ENCODE peak calls at places on chromosomes 2 and 18, in seven cellular contexts. U is adrenal gland, M is A549, L is breast epithelium, G is uterus, B is ovary, K is upper lobe of left lung. E is an unnamed sample.

GRCh38 chr2:10332402-10333246 is 29.9 kb downstream of the HPCAL1 start:
- DNase-seq in U (no peak), K (no peak), G (no peak), M (no peak), L (no peak), B (no peak), E (no peak)

GRCh38 chr2:120315367-120316033 is 30.4 kb upstream of the INHBB start:
- DNase-seq in K (no peak), M (no peak), G (no peak), U (no peak), L (no peak), B (no peak), E (no peak)

GRCh38 chr18:34709104-34709503 is 994 bp upstream of the DTNA start:
- DNase-seq in L (no peak), B (peak), U (peak), M (peak), K (no peak), G (peak), E (no peak)

GRCh38 chr2:237885931-237886701 is 26.7 kb downstream of the RAMP1 start:
- DNase-seq in L (no peak), G (peak), B (peak), U (peak), K (peak), M (no peak), E (no peak)

GRCh38 chr2:47899915-47900314 is 6.4 kb downstream of the FBXO11 start:
- DNase-seq in K (no peak), U (no peak), B (no peak), G (no peak), L (no peak), M (no peak), E (no peak)

GRCh38 chr2:55158111-55158814 is 73.8 kb downstream of the CLHC1 start:
- DNase-seq in M (no peak), L (no peak), U (no peak), K (no peak), G (no peak), B (no peak), E (no peak)

GRCh38 chr2:121346407-121346806 is 61.4 kb upstream of the TFCP2L1 start:
- DNase-seq in K (no peak), L (no peak), U (no peak), G (no peak), B (no peak), M (no peak), E (no peak)

GRCh38 chr2:241871538-241872312 is 2.2 kb downstream of the RTP5 start:
- DNase-seq in B (no peak), U (no peak), K (peak), M (no peak), L (no peak), G (no peak), E (no peak)

GRCh38 chr2:99450199-99450598 is 39.6 kb downstream of the REV1 start:
- DNase-seq in G (no peak), U (no peak), B (no peak), L (no peak), K (no peak), M (no peak), E (no peak)

GRCh38 chr2:122031544-122032263 is 276.3 kb downstream of the TSN start:
- DNase-seq in L (no peak), K (no peak), U (peak), G (no peak), M (no peak), B (no peak), E (no peak)

GRCh38 chr18:59909289-59910036 is 9.7 kb downstream of the PMAIP1 start:
- DNase-seq in K (no peak), M (no peak), U (no peak), L (no peak), B (no peak), G (no peak), E (no peak)

GRCh38 chr18:9520666-9521065 is 45.4 kb downstream of the RALBP1 start:
- DNase-seq in L (no peak), M (no peak), B (no peak), K (no peak), G (no peak), U (no peak), E (no peak)

GRCh38 chr2:178109813-178110212 is 2.4 kb upstream of the RBM45 start:
- DNase-seq in M (peak), G (no peak), B (no peak), L (no peak), U (no peak), K (no peak), E (peak)

GRCh38 chr2:85796549-85797262 is 42.9 kb downstream of the ATOH8 start:
- DNase-seq in K (peak), M (no peak), L (no peak), G (peak), B (no peak), U (peak), E (no peak)

GRCh38 chr2:190867182-190867581 is 13.4 kb upstream of the GLS start:
- DNase-seq in B (no peak), U (no peak), G (no peak), K (no peak), L (no peak), M (no peak), E (no peak)

GRCh38 chr18:29012874-29013273 is 835.9 kb upstream of the CDH2 start:
- DNase-seq in L (no peak), K (no peak), U (no peak), M (no peak), G (no peak), B (no peak), E (no peak)

GRCh38 chr2:99489758-99490087 is at the start of gene REV1:
- DNase-seq in B (no peak), M (no peak), G (no peak), K (no peak), U (no peak), L (no peak), E (no peak)

GRCh38 chr2:195392446-195393336 is 264.3 kb upstream of the SLC39A10 start:
- DNase-seq in M (no peak), L (no peak), U (no peak), B (no peak), K (no peak), G (no peak), E (no peak)

GRCh38 chr2:39593439-39594393 is 72.0 kb upstream of the TMEM178A start:
- DNase-seq in U (peak), L (no peak), K (no peak), G (peak), B (no peak), M (peak), E (peak)

GRCh38 chr2:146143971-146144370 is 1624.1 kb upstream of the ZEB2 start:
- DNase-seq in G (no peak), K (no peak), L (no peak), B (no peak), M (no peak), U (no peak), E (no peak)

GRCh38 chr2:224165901-224166319 is 126.8 kb upstream of the SERPINE2 start:
- DNase-seq in L (no peak), U (no peak), K (no peak), G (no peak), B (no peak), M (no peak), E (no peak)

GRCh38 chr2:239266779-239267410 is 133.9 kb downstream of the HDAC4 start:
- DNase-seq in U (no peak), L (peak), M (no peak), K (no peak), G (no peak), B (no peak), E (no peak)

GRCh38 chr2:37376421-37377186 is 32.2 kb downstream of the QPCT start:
- DNase-seq in U (peak), M (no peak), B (no peak), L (peak), G (peak), K (no peak), E (no peak)

GRCh38 chr18:7892556-7892955 is 325.4 kb downstream of the PTPRM start:
- DNase-seq in U (no peak), M (no peak), L (no peak), G (no peak), B (no peak), K (no peak), E (no peak)

GRCh38 chr2:24083567-24084385 is 858 bp downstream of the TP53I3 start:
- DNase-seq in L (no peak), U (no peak), B (peak), K (peak), M (peak), G (peak), E (peak)

GRCh38 chr2:145484443-145485086 is 964.6 kb upstream of the ZEB2 start:
- DNase-seq in M (peak), U (no peak), L (no peak), K (no peak), G (no peak), B (no peak), E (peak)

GRCh38 chr18:22387787-22388186 is 29.9 kb downstream of the CTAGE1 start:
- DNase-seq in G (no peak), K (no peak), B (no peak), U (no peak), L (no peak), M (no peak), E (no peak)

DNA sequence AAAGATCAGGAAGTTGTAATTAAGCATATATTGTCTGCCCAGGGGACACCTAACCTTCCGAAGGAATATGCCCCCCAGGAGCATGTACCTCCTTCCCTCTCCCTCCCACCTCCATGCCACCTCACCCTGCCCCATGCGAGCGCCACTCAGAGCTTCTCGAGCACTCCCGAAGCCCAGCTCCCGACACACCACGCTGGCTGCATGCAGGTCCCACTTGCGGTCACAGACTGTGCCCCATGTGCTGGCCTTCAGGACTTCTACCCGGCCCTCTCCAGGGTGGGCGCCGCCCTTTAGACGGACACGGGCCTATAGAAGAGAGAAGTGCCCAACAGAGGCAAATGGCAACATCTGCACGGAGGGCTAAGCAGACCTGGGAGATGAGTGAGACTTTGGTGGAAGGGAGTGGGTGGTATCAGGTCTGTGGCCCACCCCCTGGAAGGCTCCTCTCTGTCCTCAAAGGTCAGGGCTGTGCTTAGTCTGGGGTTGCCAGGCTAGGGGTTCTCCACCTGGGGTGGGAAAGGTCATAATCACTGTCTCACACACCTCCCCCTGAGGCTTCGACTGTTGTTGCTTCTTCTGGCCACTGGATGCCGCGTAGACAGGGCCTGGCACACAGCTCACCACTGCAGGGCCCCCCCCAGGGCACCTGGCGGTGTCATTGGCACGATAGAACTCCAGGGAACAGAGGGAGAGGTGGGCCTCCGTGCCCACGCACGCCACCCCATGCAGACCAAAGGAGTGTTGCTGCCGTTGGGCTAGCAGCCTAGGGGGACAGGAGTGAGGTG is 6.6 kb downstream of the HTRA2 start:
- DNase-seq in B (no peak), M (no peak), K (peak), U (no peak), L (no peak), G (no peak), E (no peak)
- TF ChIP-seq POLR2A in B (no peak), M (no peak), K (no peak), U (no peak), L (no peak), G (no peak), E (no peak)

GRCh38 chr18:49756671-49757362 is 56.5 kb downstream of the ACAA2 start:
- DNase-seq in L (no peak), U (no peak), K (no peak), M (no peak), B (no peak), G (no peak), E (no peak)

GRCh38 chr18:49758263-49758610 is 55.1 kb downstream of the ACAA2 start:
- DNase-seq in B (no peak), M (no peak), G (no peak), U (no peak), L (no peak), K (no peak), E (no peak)

GRCh38 chr18:49756135-49756534 is 57.2 kb downstream of the ACAA2 start:
- DNase-seq in G (no peak), L (no peak), K (no peak), B (no peak), M (no peak), U (no peak), E (no peak)

GRCh38 chr18:49755489-49755888 is 57.8 kb downstream of the ACAA2 start:
- DNase-seq in B (no peak), G (no peak), K (no peak), U (no peak), M (no peak), L (no peak), E (no peak)

GRCh38 chr18:49757513-49758262 is 55.6 kb downstream of the ACAA2 start:
- DNase-seq in L (no peak), K (peak), M (peak), U (no peak), G (no peak), B (no peak), E (peak)
- TF ChIP-seq POLR2A in L (no peak), K (no peak), M (no peak), U (no peak), G (no peak), B (no peak), E (no peak)

DNA sequence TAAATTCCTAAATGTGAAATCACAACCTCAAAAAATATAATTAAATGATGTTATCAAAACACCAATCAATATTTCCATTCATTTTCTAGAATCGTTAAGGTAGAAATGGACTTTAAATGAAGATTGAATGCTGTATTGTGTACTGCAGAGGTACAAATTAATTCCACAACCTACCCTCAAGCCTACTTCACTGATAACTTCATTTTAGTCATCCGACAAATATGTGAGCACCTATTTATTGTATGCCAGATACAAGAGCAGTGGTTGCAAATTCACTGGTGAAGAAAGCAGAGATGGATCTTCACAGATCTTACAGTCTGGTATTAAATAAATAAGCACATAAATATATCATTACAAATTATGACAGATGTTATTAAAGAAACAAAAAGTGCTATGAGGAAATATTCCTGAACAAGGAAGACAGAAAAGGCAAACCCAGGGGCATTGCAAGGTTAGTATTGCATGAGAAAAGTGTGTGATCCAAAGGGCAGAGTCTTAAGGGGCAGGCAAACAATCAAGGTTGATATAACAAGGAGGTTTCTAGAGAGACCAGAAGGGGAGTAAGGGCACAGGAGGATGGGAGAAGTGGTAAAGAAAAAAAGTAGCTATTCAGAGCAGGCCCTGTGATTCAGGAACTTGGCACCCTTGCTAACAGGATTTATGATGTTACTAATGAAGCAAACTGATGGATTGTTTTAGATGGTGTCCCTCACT is 128.1 kb upstream of the CCDC150 start:
- DNase-seq in L (no peak), G (no peak), U (no peak), B (no peak), K (no peak), M (no peak), E (no peak)
- TF ChIP-seq POLR2A in L (no peak), G (no peak), U (no peak), B (no peak), K (no peak), M (no peak), E (no peak)

DNA sequence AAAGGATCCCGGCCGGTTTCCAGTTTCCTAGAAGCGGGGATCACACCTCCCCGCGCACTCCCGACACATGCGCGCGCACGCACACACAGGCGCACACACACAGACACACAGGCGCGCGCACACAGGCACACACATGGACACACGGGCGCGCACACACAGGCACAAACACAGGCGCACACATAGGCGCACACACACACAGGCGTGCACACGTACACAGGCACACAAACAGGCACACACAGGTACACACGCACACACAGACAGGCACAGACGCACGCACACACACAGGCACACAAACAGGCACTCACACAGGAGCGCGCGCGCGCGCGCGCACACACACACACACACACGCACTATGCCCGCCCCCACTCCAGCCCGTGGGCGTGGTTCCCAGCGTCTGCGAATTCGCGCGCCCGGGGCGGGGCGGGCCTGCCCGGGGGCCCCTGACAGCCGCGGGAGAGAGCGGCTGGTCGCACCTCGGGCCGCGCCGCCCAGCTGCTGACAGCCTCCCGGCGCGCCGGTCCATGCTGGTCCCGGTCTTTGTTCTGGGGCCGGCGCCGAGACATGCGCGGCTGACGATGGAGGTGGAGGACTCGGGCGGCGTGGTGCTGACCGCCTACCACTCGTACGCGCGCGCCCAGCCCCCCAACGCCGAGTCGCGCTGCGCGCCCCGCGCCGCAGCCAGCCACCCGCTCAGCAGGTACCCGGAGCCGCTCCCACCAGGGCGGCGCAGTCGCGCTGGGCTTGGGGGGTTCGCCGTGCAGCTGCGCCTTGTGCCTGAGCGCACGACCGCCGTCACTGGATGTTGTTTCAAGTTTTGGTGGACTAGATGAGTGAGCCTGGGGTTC is at the start of gene ARHGAP28:
- DNase-seq in U (peak), K (peak), M (peak), G (peak), L (peak), B (peak), E (peak)
- TF ChIP-seq POLR2A in U (peak), K (no peak), M (no peak), G (peak), L (no peak), B (peak), E (peak)

GRCh38 chr2:28544915-28545589 is 49.2 kb downstream of the PLB1 start:
- DNase-seq in U (peak), M (no peak), L (no peak), G (no peak), K (no peak), B (no peak), E (no peak)
- TF ChIP-seq POLR2A in U (no peak), M (no peak), L (no peak), G (no peak), K (no peak), B (no peak), E (no peak)

GRCh38 chr2:5938566-5938896 is 246.3 kb downstream of the SOX11 start:
- DNase-seq in G (no peak), L (no peak), U (no peak), M (no peak), K (no peak), B (no peak), E (no peak)
- TF ChIP-seq POLR2A in G (no peak), L (no peak), U (no peak), M (no peak), K (no peak), B (no peak), E (no peak)

GRCh38 chr18:50190926-50191325 is 4.0 kb downstream of the MYO5B start:
- DNase-seq in G (no peak), K (no peak), M (no peak), L (no peak), B (no peak), U (no peak), E (no peak)

GRCh38 chr18:50194623-50195532 is at the start of gene MYO5B:
- DNase-seq in L (peak), K (peak), U (peak), G (no peak), B (peak), M (peak), E (no peak)

GRCh38 chr18:50193796-50194622 is 938 bp downstream of the MYO5B start:
- DNase-seq in U (no peak), B (no peak), K (peak), L (peak), M (no peak), G (no peak), E (no peak)

GRCh38 chr18:50195689-50196088 is 742 bp upstream of the MYO5B start:
- DNase-seq in L (no peak), G (no peak), U (no peak), K (no peak), M (no peak), B (no peak), E (no peak)

DNA sequence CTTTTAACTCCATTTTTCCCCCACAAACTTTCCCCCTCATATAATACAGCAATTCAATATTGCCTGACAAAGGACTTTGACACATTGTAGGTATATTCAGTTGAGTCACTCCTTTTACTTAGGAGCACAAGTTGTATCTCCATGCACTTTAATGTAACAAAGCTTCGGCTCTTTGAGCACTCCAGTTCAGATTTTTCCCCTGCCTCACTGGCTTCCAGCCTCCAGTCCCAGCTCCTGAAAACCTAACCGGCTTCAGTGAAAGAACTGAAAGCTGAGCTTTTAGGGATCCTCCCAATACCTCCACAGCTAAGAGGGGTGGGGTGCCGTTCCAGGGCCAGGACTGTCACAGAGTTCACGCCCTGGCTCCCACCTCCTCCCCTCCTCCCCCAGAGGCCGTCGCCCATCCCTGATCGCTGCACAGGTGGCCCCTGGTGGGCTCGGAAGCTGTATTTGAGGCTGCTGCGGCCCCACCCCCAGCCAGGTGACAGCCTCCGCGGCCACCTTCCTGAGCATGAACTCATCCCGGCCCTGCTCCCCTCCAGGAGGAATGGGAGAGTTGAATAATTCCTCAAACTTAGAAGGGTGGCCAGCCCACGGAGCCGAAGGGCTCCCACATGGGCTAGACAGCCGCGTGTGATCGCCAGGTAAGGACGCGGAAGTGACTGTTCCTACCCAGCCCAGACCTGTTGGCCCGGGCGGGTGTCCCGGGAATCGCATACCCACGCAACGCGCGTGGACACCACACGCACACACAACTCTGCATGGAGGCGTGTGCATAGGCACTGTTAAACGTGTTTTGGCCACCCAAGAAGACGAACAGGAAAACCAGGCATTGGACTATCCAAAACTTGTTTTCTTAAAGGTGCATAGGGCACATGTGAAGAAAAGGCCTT is 1.8 kb downstream of the MYO5B start:
- DNase-seq in K (peak), L (peak), B (no peak), M (no peak), U (no peak), G (no peak), E (no peak)
- TF ChIP-seq POLR2A in K (no peak), L (no peak), B (no peak), M (no peak), U (no peak), G (no peak), E (no peak)